ENCODE peak calls at places on chromosomes 4 and X, in four cellular contexts. One of them, this sample, is unnamed.

GRCh38 chr4:48410812-48411211 is 69.5 kb downstream of the SLAIN2 start:
- DNase-seq in endothelial cell of umbilical vein: no peak
- DNase-seq in mesenchymal stem cell: no peak
- DNase-seq in OCI-LY7: no peak
- DNase-seq in this sample: no peak

GRCh38 chrX:70254909-70255308 is 5.1 kb downstream of the P2RY4 start:
- DNase-seq in endothelial cell of umbilical vein: no peak
- DNase-seq in mesenchymal stem cell: no peak
- DNase-seq in OCI-LY7: no peak
- DNase-seq in this sample: no peak

GRCh38 chr4:102449751-102450352 is 51.3 kb upstream of the NFKB1 start:
- DNase-seq in endothelial cell of umbilical vein: peak; percentile 74
- DNase-seq in mesenchymal stem cell: peak; percentile 70
- DNase-seq in OCI-LY7: peak; percentile 68
- DNase-seq in this sample: peak; percentile 36

GRCh38 chr4:99507349-99507748 is 3.5 kb upstream of the C4orf17 start:
- DNase-seq in endothelial cell of umbilical vein: no peak
- DNase-seq in mesenchymal stem cell: no peak
- DNase-seq in OCI-LY7: no peak
- DNase-seq in this sample: no peak

GRCh38 chr4:147334478-147334877 is 146.4 kb upstream of the EDNRA start:
- DNase-seq in endothelial cell of umbilical vein: peak; percentile 44
- DNase-seq in mesenchymal stem cell: peak; percentile 80
- DNase-seq in OCI-LY7: no peak
- DNase-seq in this sample: peak; percentile 59

GRCh38 chrX:54042609-54043010 is 1.7 kb downstream of the PHF8 start:
- DNase-seq in endothelial cell of umbilical vein: peak; percentile 67
- DNase-seq in mesenchymal stem cell: peak; percentile 77
- DNase-seq in OCI-LY7: peak; percentile 72
- DNase-seq in this sample: peak; percentile 48

GRCh38 chrX:136189222-136189621 is 41.9 kb downstream of the FHL1 start:
- DNase-seq in endothelial cell of umbilical vein: peak; percentile 86
- DNase-seq in mesenchymal stem cell: no peak
- DNase-seq in OCI-LY7: no peak
- DNase-seq in this sample: no peak

GRCh38 chrX:11908371-11908770 is 150.3 kb downstream of the MSL3 start:
- DNase-seq in endothelial cell of umbilical vein: peak; percentile 32
- DNase-seq in mesenchymal stem cell: no peak
- DNase-seq in OCI-LY7: peak; percentile 17
- DNase-seq in this sample: peak; percentile 15

GRCh38 chrX:1463581-1464281 is 11.0 kb upstream of the ASMTL start:
- DNase-seq in endothelial cell of umbilical vein: no peak
- DNase-seq in mesenchymal stem cell: no peak
- DNase-seq in OCI-LY7: no peak
- DNase-seq in this sample: no peak

GRCh38 chrX:53684415-53685192 is 1.9 kb downstream of the HUWE1 start:
- DNase-seq in endothelial cell of umbilical vein: no peak
- DNase-seq in mesenchymal stem cell: no peak
- DNase-seq in OCI-LY7: no peak
- DNase-seq in this sample: no peak

GRCh38 chr4:80611366-80611765 is 275.8 kb downstream of the CFAP299 start:
- DNase-seq in endothelial cell of umbilical vein: no peak
- DNase-seq in mesenchymal stem cell: no peak
- DNase-seq in OCI-LY7: peak; percentile 97
- DNase-seq in this sample: no peak

GRCh38 chrX:86047174-86047991 is at the start of gene CHM:
- DNase-seq in endothelial cell of umbilical vein: peak; percentile 93
- DNase-seq in mesenchymal stem cell: peak; percentile 86
- DNase-seq in OCI-LY7: peak; percentile 77
- DNase-seq in this sample: peak; percentile 78

GRCh38 chr4:184270808-184271413 is 53.2 kb upstream of the ENPP6 start:
- DNase-seq in endothelial cell of umbilical vein: no peak
- DNase-seq in mesenchymal stem cell: no peak
- DNase-seq in OCI-LY7: no peak
- DNase-seq in this sample: no peak

GRCh38 chr4:173182403-173182802 is 13.8 kb downstream of the GALNT7 start:
- DNase-seq in endothelial cell of umbilical vein: peak; percentile 48
- DNase-seq in mesenchymal stem cell: peak; percentile 79
- DNase-seq in OCI-LY7: no peak
- DNase-seq in this sample: peak; percentile 97

GRCh38 chr4:44368413-44369167 is 80.0 kb downstream of the KCTD8 start:
- DNase-seq in endothelial cell of umbilical vein: no peak
- DNase-seq in mesenchymal stem cell: no peak
- DNase-seq in OCI-LY7: no peak
- DNase-seq in this sample: peak; percentile 55

GRCh38 chrX:129957241-129958099 is 25.0 kb upstream of the BCORL1 start:
- DNase-seq in endothelial cell of umbilical vein: peak; percentile 18
- DNase-seq in mesenchymal stem cell: peak; percentile 35
- DNase-seq in OCI-LY7: peak; percentile 77
- DNase-seq in this sample: peak; percentile 18

GRCh38 chr4:1192493-1193205 is 20.3 kb upstream of the SPON2 start:
- DNase-seq in endothelial cell of umbilical vein: no peak
- DNase-seq in mesenchymal stem cell: no peak
- DNase-seq in OCI-LY7: no peak
- DNase-seq in this sample: no peak

GRCh38 chrX:133926099-133926498 is 59.3 kb downstream of the GPC3 start:
- DNase-seq in endothelial cell of umbilical vein: no peak
- DNase-seq in mesenchymal stem cell: no peak
- DNase-seq in OCI-LY7: no peak
- DNase-seq in this sample: no peak

GRCh38 chrX:23803931-23804381 is 21.0 kb downstream of the SAT1 start:
- DNase-seq in endothelial cell of umbilical vein: peak; percentile 86
- DNase-seq in mesenchymal stem cell: peak; percentile 75
- DNase-seq in OCI-LY7: no peak
- DNase-seq in this sample: peak; percentile 73

GRCh38 chrX:149275836-149276235 is 229.3 kb downstream of the IDS start:
- DNase-seq in endothelial cell of umbilical vein: no peak
- DNase-seq in mesenchymal stem cell: no peak
- DNase-seq in OCI-LY7: no peak
- DNase-seq in this sample: no peak

GRCh38 chr4:102825261-102826071 is 1.9 kb downstream of the UBE2D3 start:
- DNase-seq in endothelial cell of umbilical vein: peak; percentile 70
- DNase-seq in mesenchymal stem cell: peak; percentile 80
- DNase-seq in OCI-LY7: peak; percentile 64
- DNase-seq in this sample: peak; percentile 70

GRCh38 chrX:148556498-148556897 is 56.1 kb downstream of the AFF2 start:
- DNase-seq in endothelial cell of umbilical vein: no peak
- DNase-seq in mesenchymal stem cell: no peak
- DNase-seq in OCI-LY7: no peak
- DNase-seq in this sample: no peak

GRCh38 chrX:139077303-139078131 is 366.0 kb upstream of the FGF13 start:
- DNase-seq in endothelial cell of umbilical vein: no peak
- DNase-seq in mesenchymal stem cell: peak; percentile 12
- DNase-seq in OCI-LY7: no peak
- DNase-seq in this sample: peak; percentile 72

GRCh38 chr4:99645036-99645435 is 12.6 kb downstream of the C4orf54 start:
- DNase-seq in endothelial cell of umbilical vein: no peak
- DNase-seq in mesenchymal stem cell: no peak
- DNase-seq in OCI-LY7: no peak
- DNase-seq in this sample: no peak

GRCh38 chr4:152041304-152041703 is 280.5 kb upstream of the GATB start:
- DNase-seq in endothelial cell of umbilical vein: no peak
- DNase-seq in mesenchymal stem cell: no peak
- DNase-seq in OCI-LY7: no peak
- DNase-seq in this sample: no peak

DNA sequence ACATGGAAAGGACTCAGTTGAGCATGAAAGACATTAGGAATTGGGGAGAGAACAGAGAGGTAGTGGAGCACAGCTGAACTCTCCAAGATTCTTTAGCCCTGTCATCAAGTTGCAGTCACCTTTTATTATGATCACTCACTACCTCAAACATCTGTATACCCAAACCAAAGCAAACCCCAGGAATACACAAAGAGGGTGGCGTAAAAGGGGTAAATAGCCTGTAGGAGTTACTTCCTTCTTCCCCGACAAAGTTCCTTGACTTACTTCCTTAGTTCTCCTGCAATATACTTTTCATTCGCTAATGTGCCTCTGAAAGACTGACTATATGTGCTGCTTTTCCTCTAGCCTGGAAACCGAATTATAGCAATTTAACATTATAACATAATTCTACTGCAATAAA is 159.9 kb downstream of the SPRY1 start:
- DNase-seq in endothelial cell of umbilical vein: no peak
- DNase-seq in mesenchymal stem cell: no peak
- DNase-seq in OCI-LY7: no peak
- DNase-seq in this sample: no peak
- H2AFZ ChIP-seq in endothelial cell of umbilical vein: no peak overlapping the region
- H2AFZ ChIP-seq in mesenchymal stem cell: no peak overlapping the region
- H2AFZ ChIP-seq in OCI-LY7: no peak overlapping the region
- H2AFZ ChIP-seq in this sample: no peak overlapping the region

GRCh38 chr4:16686195-16686594 is 212.2 kb downstream of the LDB2 start:
- DNase-seq in endothelial cell of umbilical vein: peak; percentile 82
- DNase-seq in mesenchymal stem cell: peak; percentile 84
- DNase-seq in OCI-LY7: no peak
- DNase-seq in this sample: peak; percentile 98

GRCh38 chr4:16687011-16687410 is 211.4 kb downstream of the LDB2 start:
- DNase-seq in endothelial cell of umbilical vein: no peak
- DNase-seq in mesenchymal stem cell: no peak
- DNase-seq in OCI-LY7: no peak
- DNase-seq in this sample: no peak

GRCh38 chr4:16687845-16688244 is 210.6 kb downstream of the LDB2 start:
- DNase-seq in endothelial cell of umbilical vein: no peak
- DNase-seq in mesenchymal stem cell: no peak
- DNase-seq in OCI-LY7: no peak
- DNase-seq in this sample: peak; percentile 68

GRCh38 chr4:16684083-16684482 is 214.4 kb downstream of the LDB2 start:
- DNase-seq in endothelial cell of umbilical vein: peak; percentile 90
- DNase-seq in mesenchymal stem cell: peak; percentile 89
- DNase-seq in OCI-LY7: no peak
- DNase-seq in this sample: peak; percentile 64

DNA sequence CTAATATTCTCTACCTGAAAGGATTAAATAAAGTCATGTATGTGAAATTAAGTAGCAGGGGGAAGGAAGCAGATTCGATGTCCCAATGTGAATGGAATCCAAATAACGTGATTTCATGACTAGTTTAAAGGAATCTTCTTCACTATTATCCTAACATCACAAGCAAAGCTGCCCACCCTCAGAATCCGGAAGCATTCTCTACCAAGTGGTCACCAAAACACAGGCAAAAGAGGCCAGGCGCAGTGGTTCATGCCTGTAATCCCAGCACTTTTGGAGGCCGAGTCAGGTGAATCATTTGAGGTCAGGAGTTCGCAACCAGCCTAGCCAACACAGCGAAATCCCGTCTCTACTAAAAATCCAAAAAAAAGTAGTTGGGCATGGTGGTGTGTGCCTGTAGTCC is 212.9 kb downstream of the LDB2 start:
- DNase-seq in endothelial cell of umbilical vein: no peak
- DNase-seq in mesenchymal stem cell: no peak
- DNase-seq in OCI-LY7: no peak
- DNase-seq in this sample: peak; percentile 77
- H3K4me3 ChIP-seq in endothelial cell of umbilical vein: no peak overlapping the region
- H3K4me3 ChIP-seq in mesenchymal stem cell: no peak overlapping the region
- H3K4me3 ChIP-seq in OCI-LY7: no peak overlapping the region
- H3K4me3 ChIP-seq in this sample: no peak overlapping the region

GRCh38 chr4:13970349-13970748 is 342.8 kb upstream of the BOD1L1 start:
- DNase-seq in endothelial cell of umbilical vein: no peak
- DNase-seq in mesenchymal stem cell: no peak
- DNase-seq in OCI-LY7: no peak
- DNase-seq in this sample: peak; percentile 71

GRCh38 chr4:13963601-13964000 is 336.1 kb upstream of the BOD1L1 start:
- DNase-seq in endothelial cell of umbilical vein: no peak
- DNase-seq in mesenchymal stem cell: no peak
- DNase-seq in OCI-LY7: no peak
- DNase-seq in this sample: peak; percentile 61

GRCh38 chr4:13968723-13969122 is 341.2 kb upstream of the BOD1L1 start:
- DNase-seq in endothelial cell of umbilical vein: no peak
- DNase-seq in mesenchymal stem cell: no peak
- DNase-seq in OCI-LY7: no peak
- DNase-seq in this sample: peak; percentile 91

DNA sequence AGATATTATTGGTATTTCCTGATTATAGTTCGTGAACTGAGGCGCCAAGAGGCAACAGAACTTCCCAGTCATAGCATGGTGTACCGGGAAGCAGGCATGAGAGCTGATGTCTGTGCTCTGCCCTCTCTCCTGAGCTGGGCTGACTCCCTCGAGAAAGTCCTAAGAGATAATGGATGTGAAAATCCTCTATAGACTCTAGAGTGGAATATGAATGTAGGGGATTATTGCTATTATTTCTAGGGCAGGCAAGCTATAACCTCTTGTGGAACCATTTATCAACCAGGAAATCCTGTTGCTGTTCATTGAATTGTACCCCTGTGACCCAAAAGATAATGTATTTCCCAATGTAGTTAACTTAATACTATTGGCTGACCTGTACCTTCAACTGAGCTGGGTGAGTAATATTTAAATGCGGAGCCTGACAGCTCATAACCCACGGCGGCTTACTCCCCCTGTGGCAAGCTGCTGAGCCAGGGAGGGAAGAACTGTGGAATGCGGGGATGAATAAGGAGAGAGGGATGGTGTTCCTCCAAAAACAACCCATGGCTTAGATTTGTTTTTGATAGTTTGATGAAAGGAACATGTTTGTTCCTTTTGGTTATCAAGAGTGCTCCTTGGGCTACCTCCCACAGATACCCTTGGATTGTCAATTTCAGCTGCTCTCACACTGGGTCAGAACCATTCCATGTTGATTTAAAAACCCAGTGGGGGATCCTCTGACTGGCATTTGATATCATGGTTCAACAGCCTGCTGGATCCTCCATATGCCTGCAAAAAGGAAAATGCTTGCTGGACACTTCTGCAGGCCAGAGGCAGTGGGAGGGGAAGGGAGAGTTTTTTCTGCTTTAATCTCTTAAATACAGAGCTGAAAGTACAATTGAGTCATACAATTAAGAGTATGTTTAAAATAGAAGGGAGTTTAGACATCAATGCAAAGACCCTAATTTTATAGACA is 339.0 kb upstream of the BOD1L1 start:
- DNase-seq in endothelial cell of umbilical vein: peak; percentile 69
- DNase-seq in mesenchymal stem cell: peak; percentile 66
- DNase-seq in OCI-LY7: no peak
- DNase-seq in this sample: peak; percentile 80
- H3K27ac ChIP-seq in endothelial cell of umbilical vein: no peak overlapping the region
- H3K27ac ChIP-seq in mesenchymal stem cell: peak overlapping the region; percentile 88
- H3K27ac ChIP-seq in OCI-LY7: no peak overlapping the region
- H3K27ac ChIP-seq in this sample: peak overlapping the region; percentile 63

DNA sequence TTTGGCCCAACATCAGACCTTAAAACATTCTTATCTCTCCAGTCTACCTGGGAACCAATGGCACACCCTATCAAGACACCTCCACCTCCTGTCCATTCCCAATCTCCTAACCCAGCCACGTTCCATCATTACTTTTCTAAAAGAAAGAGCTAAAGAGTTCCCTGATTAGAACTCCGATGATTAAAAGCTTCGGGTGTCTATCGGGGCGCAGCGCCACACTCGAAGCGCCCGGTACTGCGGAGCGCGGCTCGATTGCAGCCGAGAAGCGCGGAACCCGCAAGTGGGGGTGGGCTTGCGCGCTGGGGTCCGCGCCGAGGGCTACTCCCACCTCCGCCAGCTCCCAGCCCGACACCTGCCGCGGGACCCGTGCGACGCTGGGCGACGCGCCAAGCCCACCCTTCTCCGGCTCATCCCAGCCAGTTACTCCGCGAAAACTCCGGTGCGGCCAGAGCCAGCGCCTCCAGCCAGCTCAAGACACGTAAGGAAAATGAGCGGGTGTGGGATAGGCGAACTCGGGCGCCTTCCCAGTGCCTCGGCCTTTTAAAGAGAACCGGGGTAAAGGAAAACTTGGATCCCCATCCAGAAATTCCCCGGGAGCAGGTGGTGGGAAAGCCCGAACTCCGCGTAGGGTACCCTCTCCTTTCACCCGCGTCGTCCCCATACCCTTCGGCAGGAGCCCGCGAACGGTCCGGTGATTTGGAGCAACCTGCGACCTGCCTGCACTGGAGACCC is 601 bp downstream of the NPY1R start:
- DNase-seq in endothelial cell of umbilical vein: peak; percentile 24
- DNase-seq in mesenchymal stem cell: peak; percentile 53
- DNase-seq in OCI-LY7: no peak
- DNase-seq in this sample: peak; percentile 12
- H2AFZ ChIP-seq in endothelial cell of umbilical vein: peak overlapping the region; percentile 56
- H2AFZ ChIP-seq in mesenchymal stem cell: peak overlapping the region; percentile 86
- H2AFZ ChIP-seq in OCI-LY7: no peak overlapping the region
- H2AFZ ChIP-seq in this sample: peak overlapping the region; percentile 95